ENCODE peak calls at places on chromosome 15, in seven cellular contexts. A is effector memory CD4-positive, alpha-beta T cell; E is CD4-positive, alpha-beta memory T cell; T is fibroblast of lung; Z is cardiac muscle cell; F is testis; G is A549. U is an unnamed sample. For H3K4me1, the result is how much of the 10 kb centered on the place peaks cover.

GRCh38 chr15:48803877-48804276 is 7.0 kb downstream of the CEP152 start:
- DNase-seq in A (no peak), E (no peak), T (no peak), Z (no peak), F (no peak), G (no peak), U (no peak)

GRCh38 chr15:62969442-62970089 is 73.0 kb upstream of the TPM1 start:
- DNase-seq in A (no peak), E (no peak), T (no peak), Z (no peak), F (no peak), G (no peak), U (no peak)

GRCh38 chr15:98896002-98896721 is 111.4 kb downstream of the PGPEP1L start:
- DNase-seq in A (no peak), E (no peak), T (peak), Z (no peak), F (no peak), G (peak), U (no peak)

GRCh38 chr15:96746621-96747155 is 416.2 kb downstream of the NR2F2 start:
- DNase-seq in A (no peak), E (no peak), T (no peak), Z (peak), F (no peak), G (no peak), U (no peak)

GRCh38 chr15:27639595-27639994 is 459.5 kb downstream of the OCA2 start:
- DNase-seq in A (no peak), E (no peak), T (no peak), Z (no peak), F (no peak), G (no peak), U (no peak)

GRCh38 chr15:41661078-41661528 is 898 bp downstream of the MGA start:
- DNase-seq in A (no peak), E (no peak), T (no peak), Z (no peak), F (no peak), G (no peak), U (no peak)

GRCh38 chr15:73802336-73803105 is 49.4 kb upstream of the INSYN1 start:
- DNase-seq in A (no peak), E (no peak), T (no peak), Z (no peak), F (no peak), G (no peak), U (no peak)

GRCh38 chr15:55257014-55257670 is 32.5 kb downstream of the RAB27A start:
- DNase-seq in A (no peak), E (no peak), T (no peak), Z (no peak), F (no peak), G (no peak), U (no peak)

GRCh38 chr15:37035349-37035748 is 65.0 kb downstream of the MEIS2 start:
- DNase-seq in A (no peak), E (no peak), T (peak), Z (no peak), F (no peak), G (no peak), U (no peak)

GRCh38 chr15:49622561-49622960 is 1.7 kb downstream of the DTWD1 start:
- DNase-seq in A (no peak), E (no peak), T (no peak), Z (no peak), F (no peak), G (peak), U (no peak)

GRCh38 chr15:100849021-100849831 is 30.4 kb upstream of the ALDH1A3 start:
- DNase-seq in A (no peak), E (no peak), T (peak), Z (peak), F (peak), G (peak), U (peak)

GRCh38 chr15:70504305-70504951 is 258.9 kb downstream of the UACA start:
- DNase-seq in A (no peak), E (no peak), T (peak), Z (no peak), F (peak), G (peak), U (no peak)

GRCh38 chr15:61281328-61281727 is 52.2 kb upstream of the RORA start:
- DNase-seq in A (no peak), E (no peak), T (no peak), Z (no peak), F (no peak), G (no peak), U (no peak)

GRCh38 chr15:89199734-89200133 is 21.6 kb downstream of the RLBP1 start:
- DNase-seq in A (no peak), E (no peak), T (no peak), Z (peak), F (no peak), G (no peak), U (no peak)

GRCh38 chr15:69823223-69823907 is 274.4 kb downstream of the TLE3 start:
- DNase-seq in A (no peak), E (no peak), T (no peak), Z (no peak), F (peak), G (peak), U (no peak)

GRCh38 chr15:45728641-45729040 is 93.8 kb downstream of the SQOR start:
- DNase-seq in A (no peak), E (no peak), T (no peak), Z (no peak), F (no peak), G (no peak), U (no peak)
- H3K4me1 ChIP-seq in A (under half), E (under half), T (under half), Z (under half), F (under half), G (under half), U (under half)

GRCh38 chr15:74832826-74833225 is 6.4 kb downstream of the CPLX3 start:
- DNase-seq in A (no peak), E (no peak), T (no peak), Z (no peak), F (no peak), G (no peak), U (no peak)

GRCh38 chr15:74835312-74835823 is 7.6 kb downstream of the ULK3 start:
- DNase-seq in A (no peak), E (no peak), T (peak), Z (peak), F (peak), G (peak), U (no peak)

GRCh38 chr15:74830868-74831267 is 4.4 kb downstream of the CPLX3 start:
- DNase-seq in A (no peak), E (no peak), T (no peak), Z (no peak), F (no peak), G (no peak), U (no peak)

GRCh38 chr15:74831813-74832495 is 5.5 kb downstream of the CPLX3 start:
- DNase-seq in A (no peak), E (no peak), T (no peak), Z (no peak), F (no peak), G (no peak), U (no peak)

GRCh38 chr15:74833376-74834107 is 7.1 kb downstream of the CPLX3 start:
- DNase-seq in A (no peak), E (no peak), T (no peak), Z (no peak), F (no peak), G (no peak), U (no peak)
- H3K27ac ChIP-seq in A (no peak), E (no peak), T (no peak), Z (no peak), F (no peak), G (no peak), U (no peak)

GRCh38 chr15:90419738-90420487 is 31.9 kb downstream of the IQGAP1 start:
- DNase-seq in A (no peak), E (no peak), T (peak), Z (no peak), F (no peak), G (peak), U (no peak)
- H3K4me1 ChIP-seq in A (under half), E (half or more), T (under half), Z (under half), F (under half), G (half or more), U (under half)

GRCh38 chr15:91866971-91867372 is 13.5 kb downstream of the SLCO3A1 start:
- DNase-seq in A (no peak), E (no peak), T (peak), Z (peak), F (no peak), G (no peak), U (no peak)
- H3K27ac ChIP-seq in A (no peak), E (no peak), T (peak), Z (peak), F (peak), G (peak), U (no peak)

DNA sequence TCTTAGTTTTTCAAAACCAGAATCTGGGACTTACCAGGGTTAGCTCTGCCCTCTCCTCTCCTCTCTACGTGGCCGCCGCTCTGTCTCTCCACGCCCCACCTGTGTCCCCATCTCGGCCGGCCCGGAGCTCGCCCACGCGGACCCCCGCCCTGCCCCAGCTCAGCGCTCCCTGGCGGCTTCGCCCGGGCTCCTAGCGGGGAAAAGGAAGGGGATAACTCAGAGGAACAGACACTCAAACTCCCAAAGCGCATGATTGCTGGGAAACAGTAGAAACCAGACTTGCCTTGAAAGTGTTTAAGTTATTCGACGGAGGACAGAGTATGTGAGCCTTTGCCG is 5.4 kb downstream of the ISL2 start:
- DNase-seq in A (no peak), E (no peak), T (no peak), Z (no peak), F (no peak), G (no peak), U (no peak)
- H3K4me1 ChIP-seq in A (half or more), E (half or more), T (under half), Z (under half), F (under half), G (under half), U (half or more)